ENCODE peak calls at places on chromosomes 11 and 22, in six cellular contexts. R is activated naive CD8-positive, alpha-beta T cell treated with anti-CD3 and anti-CD28 coated beads, Interleukin-2, amount 50 U/mL, for 24 hours; K is stimulated activated CD4-positive, alpha-beta T cell treated with anti-CD3 and anti-CD28 coated beads, Interleukin-2, amount 100 ng/mL, for 48 hours; A is cardiac muscle cell; L is iris pigment epithelial cell; P is frontal cortex. G is an unnamed sample.

GRCh38 chr11:104830080-104830479 is 68.2 kb downstream of the CASP12 start:
- DNase-seq in R (no peak), K (no peak), A (no peak), L (peak), P (no peak), G (no peak)

GRCh38 chr22:39563571-39564428 is 6.8 kb upstream of the CACNA1I start:
- DNase-seq in R (no peak), K (no peak), A (no peak), L (no peak), P (no peak), G (no peak)

GRCh38 chr11:65301491-65302329 is 13.0 kb upstream of the CDC42EP2 start:
- DNase-seq in R (no peak), K (no peak), A (peak), L (no peak), P (no peak), G (no peak)

GRCh38 chr11:119350302-119350701 is 3.8 kb upstream of the MFRP start:
- DNase-seq in R (no peak), K (no peak), A (no peak), L (no peak), P (no peak), G (no peak)

GRCh38 chr22:41074061-41074460 is 18.3 kb upstream of the EP300 start:
- DNase-seq in R (no peak), K (no peak), A (no peak), L (no peak), P (no peak), G (no peak)

GRCh38 chr11:26287067-26287518 is 44.8 kb upstream of the ANO3 start:
- DNase-seq in R (no peak), K (no peak), A (no peak), L (peak), P (no peak), G (no peak)

GRCh38 chr22:37623075-37624016 is 14.7 kb downstream of the GGA1 start:
- DNase-seq in R (peak), K (peak), A (peak), L (no peak), P (peak), G (peak)

GRCh38 chr22:24789516-24789915 is 15.0 kb upstream of the PIWIL3 start:
- DNase-seq in R (no peak), K (no peak), A (no peak), L (no peak), P (no peak), G (no peak)

G was measured in HL-60.